ENCODE peak calls at places on chromosomes 13 and 19, in seven cellular contexts. R, B, L, U, K, J and Z are unnamed samples.

GRCh38 chr13:79525458-79525857 is 44.5 kb downstream of the NDFIP2 start:
- DNase-seq in R (no peak), B (no peak), J (peak; percentile 5), L (no peak), U (peak; percentile 30), K (no peak), Z (no peak)

GRCh38 chr13:110869231-110869804 is 45.6 kb downstream of the ANKRD10 start:
- DNase-seq in L (peak; percentile 62), R (peak; percentile 29), J (peak; percentile 52), U (peak; percentile 20), B (no peak), K (no peak), Z (no peak)

GRCh38 chr19:8115805-8116396 is 33.5 kb downstream of the FBN3 start:
- DNase-seq in B (no peak), R (no peak), K (no peak), L (no peak), U (no peak), J (no peak), Z (no peak)

GRCh38 chr13:23509781-23510543 is 60.2 kb upstream of the TNFRSF19 start:
- DNase-seq in B (no peak), J (no peak), R (no peak), L (no peak), K (no peak), U (peak; percentile 97), Z (no peak)

GRCh38 chr13:24630851-24631341 is 49.3 kb upstream of the ATP12A start:
- DNase-seq in K (no peak), U (peak; percentile 77), R (no peak), L (no peak), B (peak; percentile 49), J (peak; percentile 64), Z (no peak)

GRCh38 chr13:48532146-48532472 is 771 bp downstream of the RCBTB2 start:
- DNase-seq in R (no peak), K (no peak), U (peak; percentile 52), J (no peak), L (no peak), B (peak; percentile 63), Z (no peak)

GRCh38 chr13:33321686-33322473 is 36.3 kb upstream of the STARD13 start:
- DNase-seq in J (no peak), L (no peak), B (no peak), R (no peak), U (no peak), K (no peak), Z (no peak)

GRCh38 chr13:72304121-72304745 is 423.2 kb downstream of the MZT1 start:
- DNase-seq in L (no peak), K (no peak), J (no peak), U (peak; percentile 95), R (no peak), B (no peak), Z (no peak)

GRCh38 chr13:94524407-94524806 is 44.9 kb upstream of the DCT start:
- DNase-seq in U (no peak), B (no peak), K (no peak), R (no peak), L (no peak), J (no peak), Z (no peak)

GRCh38 chr19:56253737-56254136 is 18.8 kb upstream of the EDDM13 start:
- DNase-seq in B (peak; percentile 56), L (no peak), J (no peak), R (no peak), U (peak; percentile 51), K (no peak), Z (no peak)

GRCh38 chr19:53809518-53810186 is 14.5 kb downstream of the NLRP12 start:
- DNase-seq in U (no peak), B (peak; percentile 50), R (no peak), L (no peak), K (no peak), J (no peak), Z (no peak)

GRCh38 chr19:42207767-42208259 is 9.7 kb downstream of the DEDD2 start:
- DNase-seq in U (peak; percentile 89), K (no peak), B (no peak), R (no peak), L (no peak), J (peak; percentile 81), Z (no peak)

GRCh38 chr19:33395561-33396550 is 22.3 kb downstream of the CEBPG start:
- DNase-seq in J (no peak), K (peak; percentile 72), U (peak; percentile 49), B (no peak), L (no peak), R (peak; percentile 69), Z (peak; percentile 55)

GRCh38 chr13:68984688-68985319 is 1122.8 kb upstream of the ATXN8OS start:
- DNase-seq in B (no peak), J (no peak), K (no peak), R (no peak), L (no peak), U (no peak), Z (peak; percentile 44)

GRCh38 chr13:23770428-23770827 is 118.8 kb downstream of the MIPEP start:
- DNase-seq in J (no peak), K (no peak), L (no peak), U (no peak), B (no peak), R (no peak), Z (no peak)

GRCh38 chr13:57632276-57633140 is 964 bp downstream of the PCDH17 start:
- DNase-seq in R (no peak), L (peak; percentile 11), K (peak; percentile 63), U (peak; percentile 51), J (no peak), B (peak; percentile 57), Z (peak; percentile 61)

GRCh38 chr19:6551607-6552450 is 21.0 kb downstream of the TNFSF9 start:
- DNase-seq in K (no peak), L (no peak), J (no peak), B (peak; percentile 83), R (no peak), U (peak; percentile 70), Z (no peak)

GRCh38 chr13:33286143-33286542 is 588 bp upstream of the STARD13 start:
- DNase-seq in U (no peak), J (no peak), R (no peak), L (no peak), B (no peak), K (no peak), Z (no peak)

GRCh38 chr19:36986131-36986530 is 70.0 kb downstream of the ZNF568 start:
- DNase-seq in U (no peak), J (no peak), R (no peak), B (no peak), K (no peak), L (no peak), Z (no peak)
- H3K27me3 ChIP-seq in U (no peaks in the 10 kb centered on the region), J (no peaks in the 10 kb centered on the region), R (no peaks in the 10 kb centered on the region), B (no peaks in the 10 kb centered on the region), K (no peaks in the 10 kb centered on the region), L (no peaks in the 10 kb centered on the region), Z (no peaks in the 10 kb centered on the region)

GRCh38 chr19:51944798-51945552 is 17.7 kb downstream of the ZNF613 start:
- DNase-seq in J (no peak), R (no peak), K (no peak), L (no peak), B (no peak), U (no peak), Z (no peak)
- H3K9me3 ChIP-seq in J (peaks cover 79% of the 10 kb centered on the region), R (peaks cover 70% of the 10 kb centered on the region), K (peaks cover 100% of the 10 kb centered on the region), L (peaks cover 26% of the 10 kb centered on the region), B (peaks cover 46% of the 10 kb centered on the region), U (peaks cover 11% of the 10 kb centered on the region), Z (no peaks in the 10 kb centered on the region)

GRCh38 chr13:102799544-102800144 is 725 bp downstream of the BIVM start:
- DNase-seq in R (no peak), K (peak; percentile 72), B (peak; percentile 46), U (peak; percentile 35), L (peak; percentile 29), J (no peak), Z (peak; percentile 61)
- H3K27ac ChIP-seq in R (peak overlapping the region; percentile 12), K (peak overlapping the region; percentile 87), B (no peak overlapping the region), U (peak overlapping the region; percentile 78), L (peak overlapping the region; percentile 91), J (no peak overlapping the region), Z (peak overlapping the region; percentile 76)

GRCh38 chr13:29499766-29500165 is 95.7 kb downstream of the SLC7A1 start:
- DNase-seq in U (no peak), R (no peak), K (no peak), J (no peak), L (no peak), B (no peak), Z (no peak)

GRCh38 chr13:29496241-29496712 is 99.2 kb downstream of the SLC7A1 start:
- DNase-seq in L (no peak), U (no peak), K (no peak), B (no peak), R (no peak), J (peak; percentile 41), Z (peak; percentile 83)

GRCh38 chr13:29494520-29494919 is 101.0 kb downstream of the SLC7A1 start:
- DNase-seq in R (no peak), L (no peak), B (no peak), U (no peak), J (no peak), K (no peak), Z (no peak)

GRCh38 chr13:29498426-29499040 is 97.0 kb downstream of the SLC7A1 start:
- DNase-seq in J (no peak), U (no peak), L (no peak), B (no peak), R (no peak), K (no peak), Z (no peak)

DNA sequence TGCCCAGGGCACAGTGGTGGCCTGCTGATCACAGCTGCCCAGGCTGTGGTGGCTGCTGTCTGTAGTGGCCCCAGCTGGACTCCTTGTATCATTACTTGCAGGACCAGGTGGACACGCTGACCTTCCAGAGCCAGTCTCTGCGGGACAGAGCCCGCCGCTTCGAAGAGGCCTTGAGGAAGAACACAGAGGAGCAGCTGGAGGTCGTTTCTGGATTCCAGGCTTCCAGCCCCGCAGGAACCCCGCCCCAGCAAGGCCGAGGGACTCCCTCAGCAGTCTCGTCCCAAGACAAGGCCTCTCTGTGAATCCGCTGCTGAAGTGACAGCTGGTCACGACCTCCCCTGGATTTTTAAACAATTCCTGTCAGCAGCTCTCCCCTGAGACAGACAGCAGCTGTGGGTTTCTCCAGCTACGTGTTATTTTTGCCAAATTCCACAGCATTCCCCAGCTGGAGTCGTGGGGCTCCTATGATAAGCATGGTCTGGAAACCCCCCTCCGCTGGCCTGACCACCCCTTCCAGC is 98.3 kb downstream of the SLC7A1 start:
- DNase-seq in J (no peak), U (peak; percentile 65), R (peak; percentile 53), K (no peak), B (peak; percentile 55), L (peak; percentile 80), Z (peak; percentile 39)
- H3K27me3 ChIP-seq in J (peaks cover 7% of the 10 kb centered on the region), U (peaks cover 8% of the 10 kb centered on the region), R (no peaks in the 10 kb centered on the region), K (no peaks in the 10 kb centered on the region), B (no peaks in the 10 kb centered on the region), L (no peaks in the 10 kb centered on the region), Z (no peaks in the 10 kb centered on the region)

GRCh38 chr19:9348253-9348652 is 14.6 kb upstream of the ZNF177 start:
- DNase-seq in B (no peak), L (no peak), J (no peak), R (no peak), U (no peak), K (no peak), Z (no peak)
- H3K9me3 ChIP-seq in B (peaks cover 57% of the 10 kb centered on the region), L (peaks cover 71% of the 10 kb centered on the region), J (peaks cover 53% of the 10 kb centered on the region), R (peaks cover 53% of the 10 kb centered on the region), U (peaks cover 1% of the 10 kb centered on the region), K (peaks cover 97% of the 10 kb centered on the region), Z (no peaks in the 10 kb centered on the region)

DNA sequence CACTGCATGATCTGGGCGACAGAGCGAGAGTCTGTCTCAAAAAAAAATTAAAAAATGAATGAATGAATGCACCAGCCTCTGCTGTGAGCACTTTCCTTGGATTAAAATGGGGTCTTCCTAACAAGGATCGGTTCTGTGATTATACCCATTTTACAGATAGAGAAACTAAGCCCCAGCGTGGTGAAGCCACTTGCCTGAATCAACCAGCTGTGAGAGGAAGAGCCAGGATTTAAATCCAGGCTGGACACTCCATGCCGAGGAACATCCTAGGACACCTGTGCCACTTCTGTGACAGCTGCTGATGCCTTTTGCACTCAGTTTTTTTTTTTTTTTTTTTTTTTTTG is 14.1 kb downstream of the TLE5 start:
- DNase-seq in R (no peak), U (no peak), L (no peak), K (no peak), J (no peak), B (no peak), Z (no peak)
- H3K27ac ChIP-seq in R (no peak overlapping the region), U (no peak overlapping the region), L (no peak overlapping the region), K (no peak overlapping the region), J (no peak overlapping the region), B (no peak overlapping the region), Z (peak overlapping the region; percentile 68)